ENCODE peak calls at places on chromosomes 4 and X, in seven cellular contexts. G, Y, U, X, S, K and W are unnamed samples.

GRCh38 chr4:149765630-149766029 is 50.0 kb downstream of the IQCM start:
- DNase-seq in S (no peak), K (peak), Y (peak), G (no peak), U (peak), X (peak), W (peak)

GRCh38 chr4:87961993-87962791 is 13.3 kb upstream of the SPP1 start:
- DNase-seq in U (peak), X (no peak), K (peak), S (no peak), Y (peak), G (no peak), W (peak)

GRCh38 chrX:152074163-152074562 is 64.2 kb downstream of the MAGEA10 start:
- DNase-seq in G (no peak), U (no peak), Y (peak), K (peak), S (no peak), X (no peak), W (no peak)

GRCh38 chrX:8748855-8749254 is 16.9 kb upstream of the ANOS1 start:
- DNase-seq in U (peak), Y (peak), G (no peak), K (peak), X (peak), S (no peak), W (peak)

GRCh38 chrX:153164733-153165132 is 14.4 kb upstream of the MAGEA1 start:
- DNase-seq in K (no peak), G (no peak), Y (no peak), X (no peak), S (no peak), U (no peak), W (no peak)

GRCh38 chr4:182928061-182928460 is 10.9 kb upstream of the DCTD start:
- DNase-seq in U (no peak), Y (no peak), X (no peak), K (no peak), G (no peak), S (no peak), W (no peak)

GRCh38 chr4:108417923-108418322 is 202.5 kb upstream of the RPL34 start:
- DNase-seq in K (peak), X (no peak), U (peak), S (no peak), G (no peak), Y (no peak), W (peak)

GRCh38 chrX:130299279-130300009 is 30.7 kb upstream of the ZNF280C start:
- DNase-seq in Y (no peak), K (no peak), G (no peak), X (no peak), U (no peak), S (peak), W (no peak)

GRCh38 chrX:11367609-11368430 is 74.6 kb downstream of the AMELX start:
- DNase-seq in Y (no peak), S (no peak), X (no peak), K (peak), U (peak), G (no peak), W (peak)

GRCh38 chrX:118507766-118508165 is 12.2 kb downstream of the DOCK11 start:
- DNase-seq in U (peak), X (no peak), K (no peak), G (no peak), S (no peak), Y (peak), W (peak)

GRCh38 chr4:47647029-47647428 is 162.0 kb downstream of the ATP10D start:
- DNase-seq in K (no peak), Y (no peak), S (no peak), G (no peak), U (no peak), X (no peak), W (no peak)

GRCh38 chr4:169208090-169208455 is 62.7 kb downstream of the SH3RF1 start:
- DNase-seq in G (no peak), U (no peak), S (no peak), X (no peak), Y (no peak), K (no peak), W (no peak)

GRCh38 chrX:152635941-152636340 is 1.8 kb upstream of the GABRQ start:
- DNase-seq in G (no peak), U (peak), S (no peak), X (peak), K (peak), Y (peak), W (peak)

GRCh38 chr4:184477201-184477999 is 3.0 kb upstream of the IRF2 start:
- DNase-seq in U (no peak), Y (peak), S (no peak), K (no peak), G (no peak), X (no peak), W (no peak)

GRCh38 chrX:66163849-66164401 is at the start of gene HEPH:
- DNase-seq in Y (peak), X (no peak), S (no peak), K (no peak), G (no peak), U (peak), W (no peak)

GRCh38 chrX:130111220-130111934 is 1.1 kb upstream of the ELF4 start:
- DNase-seq in S (no peak), G (no peak), X (peak), Y (peak), K (no peak), U (no peak), W (peak)

GRCh38 chrX:56766554-56767412 is 37.7 kb downstream of the NBDY start:
- DNase-seq in K (peak), U (peak), Y (peak), X (no peak), G (no peak), S (no peak), W (no peak)

GRCh38 chr4:140047017-140047640 is 106.9 kb downstream of the MAML3 start:
- DNase-seq in Y (no peak), G (peak), U (peak), S (peak), K (no peak), X (no peak), W (peak)

GRCh38 chr4:1329408-1330371 is 17.3 kb upstream of the UVSSA start:
- DNase-seq in S (peak), K (no peak), U (peak), G (no peak), Y (no peak), X (peak), W (no peak)

GRCh38 chrX:139936259-139936658 is 3.4 kb upstream of the ATP11C start:
- DNase-seq in G (no peak), U (no peak), X (no peak), S (no peak), Y (no peak), K (no peak), W (no peak)

GRCh38 chrX:17007134-17007768 is 60.8 kb downstream of the REPS2 start:
- DNase-seq in U (peak), K (no peak), X (no peak), G (no peak), Y (peak), S (no peak), W (no peak)

GRCh38 chr4:16914208-16914607 is 15.8 kb upstream of the LDB2 start:
- DNase-seq in G (no peak), K (peak), U (peak), Y (peak), S (no peak), X (no peak), W (peak)

GRCh38 chr4:147547314-147548056 is 66.6 kb downstream of the EDNRA start:
- DNase-seq in U (peak), S (no peak), K (peak), G (no peak), Y (peak), X (no peak), W (peak)

GRCh38 chrX:153953342-153953830 is 8.9 kb upstream of the RENBP start:
- DNase-seq in G (peak), X (peak), Y (peak), K (peak), S (no peak), U (peak), W (peak)

GRCh38 chr4:123621072-123621705 is 224.6 kb downstream of the SPRY1 start:
- DNase-seq in U (no peak), S (no peak), G (peak), Y (peak), X (no peak), K (no peak), W (no peak)

DNA sequence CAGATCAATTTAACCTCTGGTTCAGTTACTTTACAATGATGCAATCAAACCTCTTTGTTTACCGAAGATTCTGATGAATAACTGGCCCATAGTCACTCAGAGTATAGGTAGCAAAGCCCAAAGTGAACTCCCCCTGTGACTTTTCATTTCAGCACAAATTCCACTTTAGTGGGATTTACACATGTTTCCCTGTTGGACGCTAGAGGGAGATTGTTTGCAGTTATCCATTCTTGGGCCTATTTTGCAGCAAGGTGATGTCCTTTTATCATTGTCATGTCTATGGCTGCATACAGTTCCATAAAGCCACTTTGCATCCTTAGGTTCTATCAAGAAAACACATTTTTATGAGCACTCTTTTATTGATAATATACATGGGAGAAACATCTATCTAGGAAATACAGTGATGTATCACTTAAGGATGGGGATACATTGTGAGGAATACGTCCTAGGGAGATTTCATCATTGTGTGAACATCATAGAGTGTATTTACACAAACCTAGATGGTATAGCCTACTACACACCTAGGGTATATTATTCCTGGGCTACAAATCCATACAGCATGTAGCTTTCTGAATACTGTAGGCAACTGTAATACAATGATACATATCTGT is 14.5 kb upstream of the DKK2 start:
- DNase-seq in X (peak), S (no peak), K (no peak), G (no peak), Y (peak), U (peak), W (peak)
- TF ChIP-seq CTCF in X (peak), S (peak), K (peak), G (peak), Y (peak), U (peak), W (peak)

DNA sequence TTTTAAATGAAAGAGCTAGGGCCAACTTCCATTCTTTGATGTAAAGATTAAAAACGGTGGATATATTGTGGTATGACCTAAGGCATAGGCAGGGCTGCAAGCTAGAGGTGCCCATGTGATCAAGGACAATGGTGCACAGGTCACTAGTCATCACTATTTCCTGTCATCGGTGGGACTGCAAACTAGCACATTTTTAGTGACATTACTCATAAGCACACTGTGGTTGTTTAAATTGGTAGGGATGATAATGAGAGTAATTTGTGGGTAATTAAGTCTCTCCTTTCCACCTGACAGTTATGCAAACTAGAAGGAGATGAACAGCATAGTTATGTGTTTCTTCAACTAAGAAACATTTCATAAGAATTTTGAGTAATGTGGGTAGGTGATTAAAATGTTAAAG is 85.4 kb downstream of the GPRIN3 start:
- DNase-seq in S (no peak), Y (no peak), X (no peak), U (no peak), G (no peak), K (no peak), W (peak)
- TF ChIP-seq CTCF in S (no peak), Y (no peak), X (no peak), U (no peak), G (no peak), K (no peak), W (no peak)

GRCh38 chr4:91427171-91427570 is 876.6 kb upstream of the GRID2 start:
- DNase-seq in K (no peak), Y (no peak), U (no peak), X (peak), S (no peak), G (no peak), W (peak)
- TF ChIP-seq CTCF in K (no peak), Y (no peak), U (no peak), X (no peak), S (no peak), G (no peak), W (no peak)

DNA sequence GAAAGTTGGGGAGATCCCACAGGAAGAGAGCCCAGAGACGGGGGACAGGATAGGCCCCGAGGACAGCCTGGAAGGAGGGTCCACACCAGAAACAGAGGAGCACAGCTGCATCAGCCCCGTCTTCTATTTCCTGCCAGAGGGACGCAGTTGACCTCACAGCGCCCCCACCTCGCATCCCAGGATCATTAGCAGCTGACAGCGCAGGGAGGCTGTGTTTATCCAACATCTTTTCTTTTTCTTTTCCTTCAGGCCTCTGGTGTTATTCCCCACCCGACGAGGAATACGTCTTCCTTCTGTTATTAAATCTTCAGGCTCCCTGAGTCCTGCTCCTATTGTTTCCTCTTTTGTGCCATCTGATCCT is 75.4 kb downstream of the DCHS2 start:
- DNase-seq in X (no peak), Y (no peak), U (no peak), K (no peak), S (peak), G (no peak), W (no peak)
- TF ChIP-seq CTCF in X (no peak), Y (no peak), U (no peak), K (peak), S (no peak), G (no peak), W (no peak)

GRCh38 chr4:145480257-145480656 is 1.4 kb upstream of the SMAD1 start:
- DNase-seq in K (no peak), Y (no peak), U (no peak), X (no peak), S (no peak), G (no peak), W (no peak)

GRCh38 chr4:145484240-145484846 is 2.7 kb downstream of the SMAD1 start:
- DNase-seq in K (no peak), Y (no peak), S (no peak), X (no peak), U (no peak), G (no peak), W (no peak)

GRCh38 chr4:145481942-145482208 is 222 bp downstream of the SMAD1 start:
- DNase-seq in U (no peak), S (peak), G (no peak), X (no peak), K (no peak), Y (no peak), W (no peak)

GRCh38 chr4:145481164-145481941 is at the start of gene SMAD1:
- DNase-seq in G (peak), X (peak), Y (peak), U (peak), K (peak), S (peak), W (peak)

GRCh38 chr4:145482209-145483021 is 762 bp downstream of the SMAD1 start:
- DNase-seq in X (peak), Y (peak), S (peak), U (peak), K (peak), G (peak), W (peak)
- TF ChIP-seq CTCF in X (no peak), Y (no peak), S (no peak), U (no peak), K (no peak), G (no peak), W (no peak)

GRCh38 chrX:96538104-96538725 is 146.4 kb upstream of the DIAPH2 start:
- DNase-seq in S (no peak), Y (no peak), U (no peak), X (peak), K (no peak), G (no peak), W (no peak)
- TF ChIP-seq CTCF in S (no peak), Y (no peak), U (no peak), X (no peak), K (no peak), G (no peak), W (no peak)